ENCODE peak calls at places on chromosome 10, in six cellular contexts. S is fibroblast of the aortic adventitia, Q is AG09309, I is IMR-90, N is RWPE1, C is mucosa of descending colon. B is an unnamed sample.

GRCh38 chr10:24962998-24963397 is 10.6 kb upstream of the PRTFDC1 start:
- DNase-seq in N (peak), S (no peak), Q (no peak), I (peak), C (peak), B (no peak)

GRCh38 chr10:124245191-124245590 is 151.8 kb upstream of the CHST15 start:
- DNase-seq in I (no peak), Q (no peak), S (no peak), N (no peak), C (no peak), B (no peak)

GRCh38 chr10:101032637-101033201 is 1.7 kb downstream of the SFXN3 start:
- DNase-seq in Q (no peak), N (peak), S (peak), I (peak), C (peak), B (peak)

GRCh38 chr10:21173433-21173963 is 276.4 kb upstream of the NEBL start:
- DNase-seq in C (peak), Q (no peak), S (no peak), N (no peak), I (no peak), B (no peak)

GRCh38 chr10:8349610-8350249 is 295.2 kb downstream of the GATA3 start:
- DNase-seq in I (no peak), C (no peak), S (no peak), N (no peak), Q (no peak), B (no peak)

GRCh38 chr10:8055420-8056349 is 1.2 kb downstream of the GATA3 start:
- DNase-seq in N (no peak), I (no peak), C (peak), S (no peak), Q (no peak), B (no peak)

GRCh38 chr10:104339469-104340098 is 1.3 kb upstream of the ITPRIP start:
- DNase-seq in N (no peak), I (peak), S (peak), Q (no peak), C (peak), B (no peak)

GRCh38 chr10:49606981-49607535 is 3.1 kb upstream of the SLC18A3 start:
- DNase-seq in C (peak), S (peak), I (peak), Q (peak), N (peak), B (peak)

GRCh38 chr10:12699258-12699700 is 302.2 kb downstream of the CCDC3 start:
- DNase-seq in Q (no peak), N (no peak), I (no peak), C (peak), S (peak), B (no peak)

GRCh38 chr10:76149182-76149581 is 717.8 kb downstream of the LRMDA start:
- DNase-seq in S (no peak), N (no peak), Q (no peak), I (no peak), C (no peak), B (no peak)

GRCh38 chr10:63388421-63389031 is 77.3 kb downstream of the JMJD1C start:
- DNase-seq in Q (no peak), I (peak), C (no peak), S (no peak), N (no peak), B (no peak)

GRCh38 chr10:75617485-75618155 is 186.2 kb downstream of the LRMDA start:
- DNase-seq in S (peak), N (no peak), C (no peak), Q (no peak), I (no peak), B (no peak)

GRCh38 chr10:102335184-102335583 is 60.3 kb upstream of the NFKB2 start:
- DNase-seq in N (no peak), Q (no peak), S (peak), I (peak), C (no peak), B (no peak)

GRCh38 chr10:27448926-27449325 is 55.2 kb upstream of the RAB18 start:
- DNase-seq in I (peak), C (no peak), N (peak), S (peak), Q (peak), B (no peak)

GRCh38 chr10:12531305-12531738 is 182.0 kb downstream of the CAMK1D start:
- DNase-seq in Q (no peak), C (peak), I (peak), S (no peak), N (no peak), B (no peak)

GRCh38 chr10:126405239-126405785 is 17.0 kb upstream of the ADAM12 start:
- DNase-seq in C (no peak), S (no peak), N (no peak), I (no peak), Q (no peak), B (no peak)

GRCh38 chr10:10626734-10627133 is 390.9 kb upstream of the CELF2 start:
- DNase-seq in I (no peak), C (no peak), N (no peak), Q (no peak), S (peak), B (no peak)

GRCh38 chr10:1048349-1048731 is 579 bp downstream of the IDI1 start:
- DNase-seq in C (peak), Q (no peak), S (peak), I (peak), N (no peak), B (no peak)

GRCh38 chr10:17247210-17247609 is 19.2 kb downstream of the VIM start:
- DNase-seq in C (no peak), S (no peak), N (no peak), I (no peak), Q (no peak), B (no peak)

GRCh38 chr10:72069751-72070501 is 18.4 kb downstream of the SPOCK2 start:
- DNase-seq in S (no peak), N (no peak), I (no peak), C (no peak), Q (no peak), B (no peak)
- TF ChIP-seq CTCF in S (peak), N (no peak), I (no peak), C (no peak), Q (peak), B (no peak)

DNA sequence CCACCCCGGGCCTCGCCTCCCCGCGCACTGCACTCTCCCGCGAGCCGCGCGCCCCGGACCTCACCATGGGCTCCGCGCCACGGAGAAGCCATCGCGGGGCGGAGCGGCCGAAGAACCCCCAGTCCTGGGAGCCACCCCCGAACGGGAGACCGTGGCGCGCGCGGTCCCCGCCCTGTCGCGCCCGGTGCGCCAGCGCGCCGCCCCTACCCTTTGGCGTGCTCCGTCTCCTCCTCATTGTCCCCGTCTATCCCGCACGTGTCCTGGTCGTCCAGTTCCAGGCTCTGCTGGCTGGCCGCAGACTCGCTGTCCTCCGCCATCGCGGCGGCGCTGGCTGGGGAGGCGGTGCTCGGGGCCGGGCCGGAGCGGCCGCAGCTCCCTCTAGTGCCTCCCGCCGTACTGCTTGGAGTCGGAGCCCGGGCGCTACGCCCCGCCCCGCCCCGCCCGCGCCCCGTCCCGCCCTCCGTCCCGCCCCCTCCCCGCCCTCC is at the start of gene NMT2:
- DNase-seq in C (peak), Q (no peak), S (no peak), I (no peak), N (no peak), B (no peak)
- TF ChIP-seq CTCF in C (peak), Q (peak), S (peak), I (peak), N (peak), B (peak)

GRCh38 chr10:132596742-132597279 is 59.2 kb downstream of the INPP5A start:
- DNase-seq in I (no peak), Q (no peak), C (no peak), N (no peak), S (no peak), B (no peak)

GRCh38 chr10:132592790-132593788 is 55.5 kb downstream of the INPP5A start:
- DNase-seq in Q (no peak), C (peak), N (no peak), I (no peak), S (no peak), B (no peak)

GRCh38 chr10:132595850-132596249 is 58.3 kb downstream of the INPP5A start:
- DNase-seq in N (no peak), C (no peak), S (no peak), Q (no peak), I (peak), B (no peak)

GRCh38 chr10:132593900-132594876 is 56.6 kb downstream of the INPP5A start:
- DNase-seq in I (no peak), C (no peak), Q (no peak), S (no peak), N (no peak), B (no peak)

DNA sequence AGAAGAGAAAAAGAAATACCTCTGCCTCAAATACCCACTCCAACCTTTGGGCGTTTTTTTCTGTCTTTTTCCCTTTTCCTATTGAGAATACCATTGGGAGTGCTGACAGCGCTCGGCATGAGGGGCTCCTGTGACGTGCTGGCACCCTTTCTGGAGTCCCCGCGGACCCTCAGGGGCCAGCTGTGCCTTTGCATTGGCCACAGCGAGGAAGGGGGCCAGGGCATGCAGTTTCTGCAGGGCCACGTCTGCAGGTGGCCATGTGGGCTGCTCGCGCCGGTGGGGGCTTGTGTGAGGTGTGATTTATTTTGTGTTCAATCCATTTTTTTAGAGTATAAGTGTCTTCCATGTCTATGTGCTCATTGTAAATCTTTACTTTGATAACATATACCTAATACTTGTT is 57.4 kb downstream of the INPP5A start:
- DNase-seq in N (no peak), Q (no peak), I (no peak), S (no peak), C (no peak), B (no peak)
- TF ChIP-seq CTCF in N (no peak), Q (no peak), I (no peak), S (no peak), C (no peak), B (no peak)

DNA sequence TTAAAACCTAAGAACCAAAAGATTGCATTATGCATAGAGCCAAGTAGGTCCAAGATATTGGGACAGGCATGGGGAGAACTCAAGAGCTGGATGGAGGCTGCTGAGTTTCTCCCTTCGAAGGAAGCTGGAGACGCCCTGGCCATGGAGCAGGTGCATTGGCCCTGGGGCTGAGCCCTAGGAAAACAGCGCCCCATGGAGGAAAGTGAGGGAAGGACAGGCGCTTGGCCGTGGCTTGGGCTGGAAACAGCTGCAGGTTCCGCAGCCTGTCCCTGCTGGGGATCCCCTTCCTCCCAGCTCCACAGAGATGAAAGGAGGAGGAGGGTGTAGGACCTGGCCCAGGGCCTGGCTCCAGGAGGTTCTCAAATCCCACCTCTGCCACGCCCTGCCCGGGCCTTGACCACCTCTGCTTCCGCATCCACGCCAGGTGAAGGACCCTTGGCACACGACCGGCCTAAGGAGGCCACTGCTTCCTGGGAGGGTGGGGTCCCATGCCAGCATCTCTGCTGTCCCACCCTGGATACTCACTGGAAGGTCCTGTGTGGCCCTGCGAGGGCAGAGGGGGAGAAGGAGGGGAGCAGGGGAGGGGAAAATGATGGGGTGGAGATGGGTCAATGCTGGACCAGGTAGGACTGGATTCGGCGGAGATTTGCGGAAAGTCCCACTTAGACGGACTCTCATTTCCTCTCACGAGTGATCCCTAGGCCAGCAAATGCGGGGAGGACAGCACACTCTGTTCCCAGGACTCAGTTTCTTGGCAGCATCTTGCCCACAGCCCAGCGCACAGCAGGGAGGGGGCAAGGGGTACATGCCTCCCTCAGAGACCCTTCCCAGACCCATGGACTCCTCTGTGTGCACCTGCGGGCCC is 258.6 kb upstream of the TCERG1L start:
- DNase-seq in C (no peak), S (no peak), N (no peak), I (no peak), Q (no peak), B (no peak)
- TF ChIP-seq CTCF in C (no peak), S (no peak), N (no peak), I (no peak), Q (no peak), B (no peak)

DNA sequence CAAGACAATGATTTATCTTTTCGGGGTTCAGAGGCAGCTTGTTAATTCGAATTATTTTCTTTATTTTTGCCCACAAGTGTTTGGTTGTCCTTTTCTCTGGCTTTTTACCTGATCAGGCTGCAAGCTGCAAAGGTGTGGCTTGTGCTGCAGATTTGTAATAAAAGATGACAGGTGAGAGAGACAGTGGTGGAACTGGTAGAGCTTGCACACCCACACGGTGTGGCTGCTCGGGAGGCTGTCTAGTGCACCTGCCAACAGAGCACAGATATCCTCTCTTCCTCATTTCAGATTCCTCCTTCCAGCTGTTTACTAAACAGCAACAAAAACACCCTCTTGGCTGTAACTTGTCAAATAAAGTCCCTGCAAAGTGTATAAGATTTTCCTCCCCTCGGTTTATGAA is 9.2 kb downstream of the GJD4 start:
- DNase-seq in N (no peak), C (no peak), Q (no peak), I (no peak), S (no peak), B (no peak)
- TF ChIP-seq CTCF in N (no peak), C (no peak), Q (no peak), I (no peak), S (no peak), B (no peak)